ENCODE peak calls at places on chromosome 14, in four cellular contexts. One of them, this sample, is unnamed.

GRCh38 chr14:54564071-54564798 is 2.7 kb upstream of the SAMD4A start:
- DNase-seq in K562: peak; percentile 38
- DNase-seq in SK-N-SH: peak; percentile 33
- DNase-seq in H1: no peak
- DNase-seq in this sample: no peak

GRCh38 chr14:72063761-72064282 is 131.6 kb downstream of the RGS6 start:
- DNase-seq in K562: no peak
- DNase-seq in SK-N-SH: no peak
- DNase-seq in H1: no peak
- DNase-seq in this sample: no peak

GRCh38 chr14:90717916-90718315 is 98.3 kb downstream of the TTC7B start:
- DNase-seq in K562: no peak
- DNase-seq in SK-N-SH: no peak
- DNase-seq in H1: peak; percentile 47
- DNase-seq in this sample: no peak

GRCh38 chr14:52740751-52741150 is 10.8 kb downstream of the STYX start:
- DNase-seq in K562: no peak
- DNase-seq in SK-N-SH: no peak
- DNase-seq in H1: no peak
- DNase-seq in this sample: no peak

GRCh38 chr14:89399594-89400068 is 17.4 kb downstream of the FOXN3 start:
- DNase-seq in K562: no peak
- DNase-seq in SK-N-SH: peak; percentile 75
- DNase-seq in H1: peak; percentile 47
- DNase-seq in this sample: no peak

GRCh38 chr14:95675486-95675885 is 10.7 kb upstream of the TCL1B start:
- DNase-seq in K562: no peak
- DNase-seq in SK-N-SH: no peak
- DNase-seq in H1: no peak
- DNase-seq in this sample: no peak

GRCh38 chr14:46051801-46052200 is 599.8 kb downstream of the RPL10L start:
- DNase-seq in K562: no peak
- DNase-seq in SK-N-SH: no peak
- DNase-seq in H1: no peak
- DNase-seq in this sample: no peak

GRCh38 chr14:68337279-68337678 is 455.6 kb downstream of the ZFP36L1 start:
- DNase-seq in K562: no peak
- DNase-seq in SK-N-SH: no peak
- DNase-seq in H1: no peak
- DNase-seq in this sample: no peak

GRCh38 chr14:64196668-64197411 is 97.3 kb downstream of the ESR2 start:
- DNase-seq in K562: peak; percentile 13
- DNase-seq in SK-N-SH: peak; percentile 79
- DNase-seq in H1: peak; percentile 78
- DNase-seq in this sample: no peak

GRCh38 chr14:64417042-64417770 is 29.1 kb downstream of the MTHFD1 start:
- DNase-seq in K562: peak; percentile 32
- DNase-seq in SK-N-SH: no peak
- DNase-seq in H1: no peak
- DNase-seq in this sample: no peak

GRCh38 chr14:23366163-23366921 is 1.4 kb upstream of the EFS start:
- DNase-seq in K562: no peak
- DNase-seq in SK-N-SH: peak; percentile 90
- DNase-seq in H1: peak; percentile 92
- DNase-seq in this sample: no peak

GRCh38 chr14:23362200-23362599 is 2.8 kb downstream of the EFS start:
- DNase-seq in K562: peak; percentile 12
- DNase-seq in SK-N-SH: no peak
- DNase-seq in H1: no peak
- DNase-seq in this sample: no peak

GRCh38 chr14:23364604-23365352 is at the start of gene EFS:
- DNase-seq in K562: no peak
- DNase-seq in SK-N-SH: peak; percentile 75
- DNase-seq in H1: peak; percentile 64
- DNase-seq in this sample: no peak

GRCh38 chr14:23365353-23366162 is 586 bp upstream of the EFS start:
- DNase-seq in K562: no peak
- DNase-seq in SK-N-SH: peak; percentile 81
- DNase-seq in H1: peak; percentile 82
- DNase-seq in this sample: no peak

DNA sequence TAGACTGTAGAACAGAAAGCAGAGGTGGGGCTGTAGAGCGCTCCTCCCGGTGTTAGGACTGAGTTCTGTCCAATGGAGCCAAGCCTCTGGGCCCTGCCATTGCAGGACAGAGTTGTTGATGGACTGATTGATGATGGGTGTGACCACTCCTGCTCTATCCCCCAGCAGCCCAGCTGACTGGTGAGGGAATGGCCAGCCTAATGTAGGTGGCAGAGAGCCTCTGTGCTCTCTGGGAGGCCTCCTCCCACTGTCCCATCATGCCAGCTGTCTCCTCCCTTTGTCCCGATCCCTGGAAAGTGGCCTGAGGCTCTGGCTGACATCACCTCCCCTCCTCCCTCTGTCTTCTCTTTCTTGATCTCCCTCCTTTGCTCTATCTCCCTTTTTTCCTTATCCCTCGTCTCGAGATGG is 804 bp downstream of the EFS start:
- DNase-seq in K562: no peak
- DNase-seq in SK-N-SH: peak; percentile 81
- DNase-seq in H1: no peak
- DNase-seq in this sample: no peak
- TF ChIP-seq NRF1 in K562: no peak
- TF ChIP-seq NRF1 in SK-N-SH: no peak
- TF ChIP-seq NRF1 in H1: no peak
- TF ChIP-seq NRF1 in this sample: no peak

DNA sequence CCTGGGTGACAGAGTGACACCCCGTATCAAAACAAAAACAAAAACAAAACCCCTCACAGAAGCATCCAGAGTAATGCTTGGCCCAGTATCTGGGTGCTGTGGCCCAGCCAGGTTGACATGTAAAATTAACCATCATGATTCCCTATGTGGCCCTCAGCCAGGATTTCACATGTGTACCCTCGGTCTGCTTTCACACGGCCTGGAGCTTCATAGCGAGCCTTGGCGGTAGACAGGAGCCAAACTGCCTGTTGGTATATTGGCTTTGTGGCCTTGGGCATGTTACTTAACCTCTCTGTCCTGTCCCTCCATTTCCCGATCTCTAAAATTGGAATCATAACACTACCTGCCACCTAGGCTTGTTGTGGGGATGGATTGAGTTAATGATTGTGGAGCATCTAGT is 65.5 kb downstream of the ADCK1 start:
- DNase-seq in K562: no peak
- DNase-seq in SK-N-SH: no peak
- DNase-seq in H1: no peak
- DNase-seq in this sample: no peak
- TF ChIP-seq RFX5 in K562: no peak
- TF ChIP-seq RFX5 in SK-N-SH: no peak
- TF ChIP-seq RFX5 in H1: no peak
- TF ChIP-seq RFX5 in this sample: no peak

DNA sequence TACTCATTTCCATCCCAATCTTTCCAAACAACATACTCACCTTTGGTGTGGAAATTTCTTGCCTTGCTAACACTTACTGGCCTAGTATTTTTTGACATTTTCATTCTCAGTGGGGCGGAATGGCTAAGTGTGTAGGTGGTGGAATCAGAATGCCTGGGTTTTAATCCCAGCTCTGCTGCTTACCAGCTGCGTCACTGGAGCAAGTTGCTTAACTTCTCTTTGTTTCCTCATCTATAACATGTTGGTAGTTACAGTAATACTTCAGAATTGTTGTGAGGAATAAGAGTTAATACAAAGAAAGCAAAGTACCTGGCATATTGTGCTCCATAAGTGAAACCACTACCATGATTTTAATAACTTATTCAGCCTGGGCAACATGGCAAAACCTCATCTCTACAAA is 3.0 kb upstream of the FAM177A1 start:
- DNase-seq in K562: no peak
- DNase-seq in SK-N-SH: no peak
- DNase-seq in H1: no peak
- DNase-seq in this sample: no peak
- TF ChIP-seq NRF1 in K562: no peak
- TF ChIP-seq NRF1 in SK-N-SH: no peak
- TF ChIP-seq NRF1 in H1: no peak
- TF ChIP-seq NRF1 in this sample: no peak

DNA sequence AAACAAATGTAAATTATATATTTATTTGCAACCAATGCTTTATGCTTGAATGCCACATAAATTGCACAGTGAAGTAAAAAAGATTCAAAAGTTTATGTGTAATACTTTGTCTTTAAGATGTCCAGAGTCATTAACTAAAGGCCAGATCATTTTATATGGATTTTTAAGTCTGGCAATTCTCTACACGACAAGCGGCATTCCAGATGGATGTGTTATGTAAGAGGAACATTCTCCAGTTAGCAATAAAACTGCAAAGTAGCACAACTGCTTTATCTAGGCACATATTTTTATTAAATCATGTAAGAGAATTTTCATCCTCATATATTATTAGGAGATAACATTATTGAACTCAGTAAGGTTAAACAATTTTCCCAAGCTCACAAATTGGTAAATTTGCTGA is 1717.7 kb upstream of the SEL1L start:
- DNase-seq in K562: no peak
- DNase-seq in SK-N-SH: no peak
- DNase-seq in H1: no peak
- DNase-seq in this sample: no peak
- TF ChIP-seq RFX5 in K562: no peak
- TF ChIP-seq RFX5 in SK-N-SH: no peak
- TF ChIP-seq RFX5 in H1: no peak
- TF ChIP-seq RFX5 in this sample: no peak

GRCh38 chr14:105116451-105117256 is 51.4 kb upstream of the GPR132 start:
- DNase-seq in K562: no peak
- DNase-seq in SK-N-SH: no peak
- DNase-seq in H1: no peak
- DNase-seq in this sample: no peak
- TF ChIP-seq NRF1 in K562: no peak
- TF ChIP-seq NRF1 in SK-N-SH: no peak
- TF ChIP-seq NRF1 in H1: no peak
- TF ChIP-seq NRF1 in this sample: no peak

DNA sequence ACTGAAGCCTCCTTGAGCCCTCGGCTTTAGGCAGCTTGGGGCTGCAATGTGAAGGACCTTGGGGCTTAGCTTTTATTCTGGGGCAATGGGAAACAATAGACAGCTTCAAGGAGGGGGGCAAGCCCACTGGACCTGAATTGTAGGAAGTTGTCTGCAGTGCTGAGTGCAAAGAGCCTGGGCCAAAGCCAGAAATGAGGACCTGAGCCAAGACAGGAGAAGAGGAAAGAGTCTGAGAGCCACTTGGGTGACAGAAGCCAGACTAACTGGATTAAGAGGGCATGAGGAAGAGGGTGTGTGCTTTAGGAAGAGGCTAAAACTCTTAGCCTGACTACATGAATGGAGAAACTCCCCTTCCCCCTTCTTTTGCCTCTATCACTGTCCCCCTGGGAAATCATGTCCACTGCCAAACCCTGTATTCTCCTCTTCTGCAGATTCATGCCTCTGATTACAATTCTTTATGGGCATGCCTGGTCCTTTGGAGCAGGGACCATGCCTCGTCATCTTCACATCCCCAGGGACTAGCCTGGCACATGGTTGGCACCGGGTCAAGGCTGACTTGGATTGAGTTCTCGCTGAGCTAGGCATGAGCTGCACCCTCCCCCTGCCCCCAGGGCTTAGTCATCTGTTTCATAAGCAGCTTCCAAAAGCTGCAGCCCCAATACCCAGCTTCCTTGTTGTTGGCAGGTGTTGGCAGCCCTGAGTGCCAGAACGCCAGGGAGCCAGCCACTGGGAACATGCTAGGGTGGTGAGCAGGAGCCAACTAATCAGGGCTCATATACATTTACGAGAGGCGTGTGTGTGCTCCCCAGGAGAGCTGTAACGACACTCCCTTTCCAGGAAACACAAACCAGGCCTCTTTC is 27.8 kb upstream of the JDP2 start:
- DNase-seq in K562: no peak
- DNase-seq in SK-N-SH: peak; percentile 60
- DNase-seq in H1: no peak
- DNase-seq in this sample: no peak
- TF ChIP-seq RFX5 in K562: no peak
- TF ChIP-seq RFX5 in SK-N-SH: no peak
- TF ChIP-seq RFX5 in H1: no peak
- TF ChIP-seq RFX5 in this sample: no peak

DNA sequence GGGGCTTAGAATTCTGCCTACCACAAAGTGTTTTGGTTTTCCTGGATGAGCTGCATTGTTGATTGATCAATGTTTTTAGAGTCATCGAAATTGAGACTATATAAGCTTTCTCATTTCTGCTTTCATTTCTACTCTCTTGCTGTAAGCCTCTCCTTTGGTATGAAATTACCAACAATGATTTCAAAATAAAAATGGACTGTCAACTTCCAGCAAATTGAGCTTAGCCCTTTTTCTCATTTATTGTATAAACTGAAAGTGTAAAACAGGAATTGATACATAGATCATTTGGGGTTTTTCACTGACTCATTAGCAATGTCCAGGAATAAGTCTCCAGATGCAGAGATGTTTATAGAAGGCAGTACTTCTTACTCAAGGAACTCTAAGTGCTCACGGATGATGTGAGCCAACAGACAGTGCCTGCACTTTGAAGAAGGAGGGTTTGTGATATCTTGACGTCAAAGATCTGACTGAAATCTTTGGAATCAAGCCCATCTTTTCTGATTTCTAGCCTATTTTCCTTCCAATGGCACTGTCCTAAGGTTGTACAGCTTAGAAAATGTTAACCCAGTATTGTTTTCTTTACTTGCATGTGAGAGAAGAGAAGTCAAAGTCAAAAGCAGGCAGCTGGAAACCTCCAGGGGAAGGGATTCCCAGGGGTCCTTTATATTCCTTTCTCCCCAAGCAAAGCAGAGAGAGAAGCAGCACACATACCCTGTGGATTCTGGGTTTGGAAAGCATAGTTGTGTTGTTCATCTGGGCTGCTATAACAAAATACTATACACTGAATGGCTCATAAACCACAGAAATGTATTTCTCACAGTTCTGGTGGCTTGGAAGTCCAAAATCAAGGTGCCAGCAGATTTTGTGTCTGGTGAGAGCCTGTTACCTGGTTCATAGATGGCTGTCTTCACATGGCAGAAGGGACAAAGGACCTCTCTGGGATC is 19.8 kb upstream of the PCNX1 start:
- DNase-seq in K562: no peak
- DNase-seq in SK-N-SH: no peak
- DNase-seq in H1: no peak
- DNase-seq in this sample: peak; percentile 71
- TF ChIP-seq NRF1 in K562: no peak
- TF ChIP-seq NRF1 in SK-N-SH: no peak
- TF ChIP-seq NRF1 in H1: no peak
- TF ChIP-seq NRF1 in this sample: no peak

This sample was measured in GM12878.